ENCODE peak calls at places on chromosomes 11 and 22, in eight cellular contexts. N, L, W, J, M, A, U and Q are unnamed samples.

GRCh38 chr22:42892571-42893316 is 35.7 kb upstream of the ARFGAP3 start:
- DNase-seq in N (no peak), L (peak), W (no peak), J (no peak), M (no peak), A (no peak), U (no peak), Q (peak)

GRCh38 chr22:30079952-30080533 is at the start of gene HORMAD2:
- DNase-seq in N (no peak), L (no peak), W (no peak), J (peak), M (no peak), A (no peak), U (no peak), Q (no peak)

GRCh38 chr22:46351767-46352166 is 16.3 kb downstream of the TRMU start:
- DNase-seq in N (no peak), L (no peak), W (no peak), J (no peak), M (no peak), A (peak), U (no peak), Q (peak)

GRCh38 chr22:39997421-39997820 is 2.7 kb downstream of the FAM83F start:
- DNase-seq in N (no peak), L (no peak), W (no peak), J (no peak), M (no peak), A (no peak), U (no peak), Q (no peak)

GRCh38 chr11:14636119-14636518 is 7.5 kb upstream of the PDE3B start:
- DNase-seq in N (no peak), L (no peak), W (no peak), J (no peak), M (no peak), A (no peak), U (no peak), Q (no peak)

GRCh38 chr11:76598426-76598839 is 72.1 kb downstream of the LRRC32 start:
- DNase-seq in N (no peak), L (no peak), W (no peak), J (no peak), M (peak), A (no peak), U (no peak), Q (no peak)

GRCh38 chr22:39954584-39955055 is 5.6 kb upstream of the TMA7B start:
- DNase-seq in N (peak), L (no peak), W (no peak), J (peak), M (no peak), A (no peak), U (peak), Q (no peak)

GRCh38 chr22:23786752-23787599 is at the start of gene SMARCB1:
- DNase-seq in N (peak), L (peak), W (peak), J (peak), M (peak), A (peak), U (peak), Q (peak)

GRCh38 chr11:2223153-2223794 is 47.1 kb downstream of the ASCL2 start:
- DNase-seq in N (no peak), L (no peak), W (no peak), J (no peak), M (no peak), A (no peak), U (no peak), Q (no peak)

GRCh38 chr11:61683961-61684869 is 4.0 kb downstream of the DAGLA start:
- DNase-seq in N (no peak), L (no peak), W (peak), J (no peak), M (no peak), A (no peak), U (no peak), Q (no peak)

DNA sequence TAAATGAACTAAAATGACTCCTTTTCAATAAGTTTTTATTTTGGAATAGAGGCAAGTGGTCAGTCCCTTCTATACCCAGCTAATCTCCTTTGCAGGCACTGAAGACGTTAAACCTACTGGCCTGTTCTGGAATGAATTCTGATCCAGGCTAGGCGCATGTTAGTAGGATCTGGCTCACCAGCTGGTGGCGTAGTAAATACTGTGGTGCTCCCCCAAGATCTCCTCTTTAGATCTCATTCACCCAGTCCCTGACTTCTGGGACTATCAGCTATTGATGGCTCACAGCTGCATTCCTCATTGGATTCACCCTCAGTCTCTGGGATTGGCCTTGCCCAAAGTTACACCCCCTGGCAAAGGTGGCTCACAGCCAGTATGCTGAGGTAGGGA is 173.6 kb upstream of the DDI1 start:
- DNase-seq in N (no peak), L (no peak), W (no peak), J (no peak), M (no peak), A (no peak), U (peak), Q (no peak)
- TF ChIP-seq CTCF in N (no peak), L (no peak), W (no peak), J (peak), M (no peak), A (no peak), U (no peak), Q (no peak)

GRCh38 chr11:69062169-69062855 is 13.6 kb downstream of the TPCN2 start:
- DNase-seq in N (no peak), L (no peak), W (no peak), J (no peak), M (no peak), A (no peak), U (no peak), Q (no peak)

GRCh38 chr11:69059429-69059828 is 10.7 kb downstream of the TPCN2 start:
- DNase-seq in N (no peak), L (no peak), W (no peak), J (no peak), M (no peak), A (no peak), U (no peak), Q (no peak)

GRCh38 chr11:69060005-69060404 is 11.3 kb downstream of the TPCN2 start:
- DNase-seq in N (no peak), L (no peak), W (no peak), J (no peak), M (no peak), A (no peak), U (no peak), Q (no peak)

GRCh38 chr11:69061713-69062053 is 13.0 kb downstream of the TPCN2 start:
- DNase-seq in N (no peak), L (no peak), W (no peak), J (no peak), M (no peak), A (no peak), U (no peak), Q (no peak)

GRCh38 chr11:69060806-69061712 is 12.3 kb downstream of the TPCN2 start:
- DNase-seq in N (no peak), L (no peak), W (no peak), J (no peak), M (no peak), A (no peak), U (no peak), Q (no peak)
- TF ChIP-seq CTCF in N (no peak), L (no peak), W (no peak), J (no peak), M (no peak), A (no peak), U (no peak), Q (no peak)

GRCh38 chr11:45266693-45267451 is 19.3 kb downstream of the SYT13 start:
- DNase-seq in N (no peak), L (no peak), W (no peak), J (no peak), M (no peak), A (no peak), U (peak), Q (no peak)
- TF ChIP-seq CTCF in N (peak), L (peak), W (no peak), J (peak), M (no peak), A (no peak), U (peak), Q (no peak)

GRCh38 chr11:11010624-11011127 is 152.8 kb upstream of the ZBED5 start:
- DNase-seq in N (no peak), L (peak), W (no peak), J (peak), M (no peak), A (no peak), U (peak), Q (no peak)
- TF ChIP-seq CTCF in N (peak), L (no peak), W (no peak), J (peak), M (peak), A (no peak), U (peak), Q (no peak)